ENCODE peak calls at places on chromosomes 4 and X, in six cellular contexts. X is GM12865, E is nephron progenitor cell, I is GM20000, U is endothelial cell of umbilical vein, B is neural crest cell. O is an unnamed sample.

GRCh38 chr4:183256756-183257385 is 63.2 kb downstream of the CLDN22 start:
- DNase-seq in E (peak), U (peak), I (peak), B (peak), X (peak), O (no peak)

GRCh38 chr4:53785996-53786395 is 194.7 kb upstream of the LNX1 start:
- DNase-seq in I (no peak), X (no peak), U (no peak), E (no peak), B (no peak), O (no peak)

GRCh38 chr4:105637409-105638258 is 70.9 kb downstream of the INTS12 start:
- DNase-seq in U (peak), E (no peak), X (peak), B (no peak), I (peak), O (peak)

GRCh38 chr4:16745009-16745408 is 153.4 kb downstream of the LDB2 start:
- DNase-seq in X (no peak), I (no peak), E (peak), B (no peak), U (no peak), O (no peak)

GRCh38 chrX:39152106-39152649 is 350.9 kb downstream of the MID1IP1 start:
- DNase-seq in U (no peak), E (peak), B (peak), I (peak), X (peak), O (no peak)

GRCh38 chr4:143587703-143588102 is 74.2 kb downstream of the SMARCA5 start:
- DNase-seq in X (peak), E (no peak), B (no peak), I (no peak), U (peak), O (no peak)

GRCh38 chr4:177087060-177087459 is 222.6 kb upstream of the NEIL3 start:
- DNase-seq in U (no peak), B (no peak), I (no peak), E (no peak), X (no peak), O (no peak)

GRCh38 chr4:121726642-121727268 is 30.0 kb upstream of the ANXA5 start:
- DNase-seq in E (peak), B (no peak), X (peak), U (peak), I (peak), O (no peak)

GRCh38 chr4:124907881-124908280 is 195.3 kb upstream of the ANKRD50 start:
- DNase-seq in X (no peak), E (no peak), I (no peak), B (no peak), U (no peak), O (no peak)

GRCh38 chr4:36088542-36088941 is 155.8 kb downstream of the ARAP2 start:
- DNase-seq in X (no peak), I (no peak), U (no peak), B (no peak), E (no peak), O (no peak)

GRCh38 chr4:1002131-1002630 is 9.0 kb upstream of the SLC26A1 start:
- DNase-seq in E (peak), I (no peak), X (no peak), U (no peak), B (no peak), O (no peak)

GRCh38 chr4:124035364-124036036 is 638.9 kb downstream of the SPRY1 start:
- DNase-seq in U (peak), X (no peak), B (no peak), E (no peak), I (no peak), O (no peak)

GRCh38 chrX:56763556-56764152 is 34.6 kb downstream of the NBDY start:
- DNase-seq in B (no peak), X (peak), U (no peak), I (no peak), E (peak), O (peak)

GRCh38 chr4:132332932-132333722 is 816.0 kb upstream of the PCDH10 start:
- DNase-seq in X (no peak), E (no peak), U (peak), B (no peak), I (no peak), O (no peak)

GRCh38 chr4:1193206-1194027 is 21.0 kb upstream of the SPON2 start:
- DNase-seq in E (no peak), I (no peak), U (no peak), B (no peak), X (peak), O (peak)

GRCh38 chrX:109352121-109352556 is 129.7 kb downstream of the GUCY2F start:
- DNase-seq in X (no peak), U (no peak), E (no peak), I (no peak), B (no peak), O (no peak)

GRCh38 chr4:107467461-107467860 is 252.6 kb downstream of the PAPSS1 start:
- DNase-seq in U (no peak), X (no peak), E (no peak), I (no peak), B (no peak), O (no peak)

GRCh38 chr4:16721618-16722291 is 176.7 kb downstream of the LDB2 start:
- DNase-seq in E (no peak), I (no peak), B (no peak), U (peak), X (peak), O (no peak)

GRCh38 chr4:71275004-71275403 is 63.8 kb upstream of the SLC4A4 start:
- DNase-seq in B (no peak), I (no peak), X (no peak), E (no peak), U (no peak), O (no peak)

GRCh38 chrX:150482537-150483217 is 85.7 kb upstream of the MTM1 start:
- DNase-seq in X (peak), E (no peak), U (peak), I (peak), B (no peak), O (peak)

GRCh38 chrX:12309733-12310054 is 171.4 kb downstream of the FRMPD4 start:
- DNase-seq in I (no peak), U (no peak), B (no peak), X (no peak), E (no peak), O (no peak)

GRCh38 chr4:3276961-3277360 is 15.9 kb upstream of the RGS12 start:
- DNase-seq in B (no peak), X (no peak), E (no peak), I (no peak), U (no peak), O (no peak)

GRCh38 chrX:55161581-55161980 is 58.6 kb upstream of the PAGE5 start:
- DNase-seq in I (no peak), X (no peak), B (no peak), U (no peak), E (no peak), O (no peak)

GRCh38 chr4:82965763-82966162 is 44.9 kb downstream of the LIN54 start:
- DNase-seq in B (no peak), I (no peak), U (no peak), X (no peak), E (no peak), O (no peak)

GRCh38 chr4:22420291-22420690 is 95.6 kb downstream of the ADGRA3 start:
- DNase-seq in B (no peak), E (no peak), U (no peak), I (no peak), X (no peak), O (no peak)

GRCh38 chr4:138875886-138876608 is 139.5 kb upstream of the NOCT start:
- DNase-seq in B (no peak), E (no peak), U (peak), I (no peak), X (no peak), O (no peak)

GRCh38 chr4:80239480-80239879 is 27.0 kb upstream of the FGF5 start:
- DNase-seq in U (no peak), X (no peak), E (no peak), I (no peak), B (no peak), O (no peak)

GRCh38 chr4:185143596-185143969 is 517 bp downstream of the SLC25A4 start:
- DNase-seq in X (peak), E (no peak), U (peak), B (no peak), I (no peak), O (no peak)

GRCh38 chrX:151982217-151982616 is 7.7 kb upstream of the GABRE start:
- DNase-seq in U (peak), X (no peak), I (no peak), B (no peak), E (no peak), O (no peak)

GRCh38 chrX:81336455-81337144 is 134.7 kb downstream of the SH3BGRL start:
- DNase-seq in I (no peak), U (no peak), B (no peak), X (no peak), E (no peak), O (no peak)

GRCh38 chrX:1207496-1208025 is 4.9 kb downstream of the CRLF2 start:
- DNase-seq in I (no peak), X (peak), E (no peak), U (no peak), B (no peak), O (no peak)

GRCh38 chr4:68871772-68872441 is 56.1 kb downstream of the UGT2B10 start:
- DNase-seq in I (no peak), E (no peak), B (no peak), U (no peak), X (no peak), O (no peak)

GRCh38 chr4:166432842-166433241 is 559.8 kb downstream of the TLL1 start:
- DNase-seq in I (no peak), U (no peak), X (no peak), E (no peak), B (no peak), O (no peak)

GRCh38 chr4:173585876-173586572 is 56.0 kb upstream of the HAND2 start:
- DNase-seq in E (no peak), I (no peak), B (no peak), X (no peak), U (no peak), O (no peak)

GRCh38 chr4:173590697-173591096 is 60.7 kb upstream of the HAND2 start:
- DNase-seq in U (no peak), E (no peak), B (no peak), I (no peak), X (no peak), O (no peak)

DNA sequence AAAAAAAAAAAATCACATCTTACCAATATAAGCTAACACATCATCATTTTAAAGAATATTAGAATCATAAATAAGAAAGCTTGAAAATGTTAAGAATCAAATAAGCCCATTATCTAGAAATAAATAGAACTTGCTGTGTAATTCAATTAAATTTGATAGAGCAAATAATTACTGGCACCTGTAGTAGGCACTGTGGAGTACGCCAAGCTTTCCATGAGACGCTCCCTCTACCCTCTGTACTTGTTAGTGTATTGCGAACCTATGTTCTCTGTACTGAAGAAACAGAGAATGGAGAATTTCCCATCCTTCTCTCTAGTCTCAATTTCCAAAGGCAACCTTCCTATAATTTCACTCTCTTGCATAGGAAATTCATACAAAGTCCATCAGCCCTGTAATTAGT is 61.7 kb upstream of the HAND2 start:
- DNase-seq in I (no peak), E (no peak), X (no peak), U (no peak), B (no peak), O (no peak)
- TF ChIP-seq CTCF in I (no peak), E (peak), X (no peak), U (no peak), B (no peak), O (no peak)

DNA sequence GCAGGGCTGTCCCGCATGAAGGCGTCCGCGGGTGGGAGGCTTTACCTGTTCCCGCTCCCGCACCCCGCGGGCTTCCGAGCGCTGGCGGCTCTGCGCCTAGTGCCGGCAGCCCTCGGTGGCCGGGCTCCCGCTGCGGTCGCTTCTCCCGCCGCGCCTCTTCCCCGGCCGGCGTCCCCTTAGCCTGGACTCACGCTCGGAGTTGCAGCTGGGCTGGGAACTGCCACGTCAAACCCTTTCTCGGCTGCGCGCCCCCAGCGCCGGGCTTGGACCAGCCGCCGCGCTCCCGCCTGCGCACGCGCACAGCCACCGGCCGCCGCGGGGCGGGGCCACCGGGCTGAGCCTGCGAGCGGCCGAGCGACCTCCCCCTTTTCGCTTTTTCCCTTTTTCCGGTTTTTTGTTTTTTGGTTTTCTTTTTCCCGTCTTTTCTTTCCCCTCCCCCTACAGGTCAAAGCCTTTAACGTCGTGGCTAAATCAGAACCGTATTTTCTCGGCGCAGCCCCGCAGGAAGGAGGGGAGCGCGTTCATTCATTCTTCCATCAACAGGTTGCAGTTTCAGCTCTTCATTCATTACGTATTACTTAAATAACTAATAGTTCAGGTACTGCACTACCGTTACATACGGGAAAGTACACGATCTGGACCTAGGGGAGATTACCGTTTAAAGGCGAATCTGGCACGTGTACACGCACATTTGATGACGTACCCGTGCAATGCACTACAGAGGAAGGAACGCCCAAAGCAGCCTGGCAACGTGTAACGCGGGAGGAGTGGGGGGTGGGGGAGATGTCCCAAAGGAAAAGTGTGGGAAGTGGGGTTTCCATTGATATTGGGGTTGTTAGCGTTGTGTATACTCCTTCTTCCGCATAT is at the start of gene SEC24D:
- DNase-seq in I (peak), E (peak), X (peak), U (peak), B (peak), O (peak)
- TF ChIP-seq CTCF in I (no peak), E (no peak), X (no peak), U (no peak), B (no peak), O (no peak)

DNA sequence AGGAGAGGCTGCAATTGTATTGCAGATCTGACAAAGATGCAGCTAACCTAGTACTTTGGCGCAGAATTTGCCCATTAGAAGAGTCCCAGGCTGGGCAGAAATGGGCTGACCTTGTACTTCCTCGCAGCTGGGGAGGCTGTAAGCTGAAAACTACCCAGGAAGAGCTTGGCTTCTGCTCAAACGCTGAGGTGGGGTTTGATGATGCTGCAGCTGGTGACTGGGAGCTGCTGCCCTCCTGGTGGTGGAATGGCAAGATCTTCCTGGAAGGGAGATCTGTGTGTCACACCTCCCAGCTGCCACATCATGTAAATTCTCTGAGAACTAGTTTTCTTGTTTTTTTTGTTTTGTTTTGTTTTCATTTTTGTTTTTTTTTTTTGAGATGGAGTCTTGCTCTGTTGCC is 17.4 kb downstream of the CCNG2 start:
- DNase-seq in U (no peak), I (no peak), B (no peak), E (no peak), X (no peak), O (no peak)
- TF ChIP-seq CTCF in U (no peak), I (no peak), B (no peak), E (no peak), X (no peak), O (no peak)

DNA sequence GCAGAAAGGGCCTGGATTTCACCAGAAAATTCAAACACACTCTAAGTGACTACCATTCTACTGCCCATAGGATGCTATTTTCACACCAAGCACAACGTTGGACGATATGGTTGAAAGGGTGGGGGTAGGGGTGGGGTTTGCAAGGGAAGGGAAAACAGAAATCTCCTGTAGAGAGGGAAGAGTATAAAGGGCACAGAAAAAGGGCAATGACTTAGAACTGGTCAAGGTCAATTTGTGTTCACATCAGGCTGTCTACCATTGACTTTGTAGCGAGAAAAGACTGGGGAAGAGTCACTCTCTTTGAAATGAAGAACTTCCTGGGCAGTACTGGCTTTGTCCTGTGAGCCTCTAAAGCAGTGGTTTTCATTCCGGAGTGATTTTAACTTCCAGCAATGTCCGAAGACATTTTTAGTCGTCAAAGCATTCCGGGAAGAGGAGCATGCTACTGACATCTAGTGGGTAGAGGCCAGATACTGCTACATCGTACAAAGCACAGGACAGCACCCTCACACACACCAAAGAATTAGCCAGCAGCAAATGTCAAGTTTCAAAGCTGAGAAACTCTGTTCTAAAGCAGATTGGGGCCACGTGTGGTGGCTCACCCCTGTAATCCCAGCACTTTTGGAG is 48.4 kb upstream of the SLC7A3 start:
- DNase-seq in E (no peak), U (peak), I (no peak), X (peak), B (no peak), O (no peak)
- TF ChIP-seq CTCF in E (peak), U (peak), I (no peak), X (peak), B (peak), O (no peak)

O was measured in omental fat pad.